ENCODE peak calls at places on chromosomes 13 and 19, in ten cellular contexts. Q is SK-N-SH, A is A549, H is lower leg skin, Y is NB4, T is psoas muscle, S is fibroblast of mammary gland, G is heart right ventricle, U is kidney, B is foreskin fibroblast. K is an unnamed sample.

GRCh38 chr19:17333611-17334413 is 843 bp downstream of the ANO8 start:
- DNase-seq in Q (no peak), H (no peak), G (no peak), B (peak; percentile 92), Y (peak; percentile 94), U (no peak), A (peak; percentile 67), S (peak; percentile 84), T (no peak), K (peak; percentile 81)

GRCh38 chr13:113926951-113927660 is 46.8 kb downstream of the C13orf46 start:
- DNase-seq in H (no peak), T (peak; percentile 79), A (no peak), B (peak; percentile 44), U (no peak), S (no peak), Y (no peak), G (peak; percentile 63), Q (peak; percentile 66), K (no peak)

GRCh38 chr13:22002893-22003292 is 332.0 kb downstream of the FGF9 start:
- DNase-seq in S (no peak), Q (no peak), T (no peak), Y (no peak), G (no peak), B (no peak), H (no peak), U (no peak), A (no peak), K (no peak)

GRCh38 chr13:102911336-102911735 is 65.5 kb downstream of the ERCC5 start:
- DNase-seq in H (no peak), G (no peak), A (no peak), U (no peak), Y (no peak), Q (no peak), S (no peak), T (no peak), B (no peak), K (no peak)

GRCh38 chr19:58380037-58380735 is 644 bp downstream of the ZNF837 start:
- DNase-seq in G (no peak), H (no peak), B (no peak), T (peak; percentile 22), S (peak; percentile 14), A (no peak), Y (peak; percentile 70), Q (no peak), U (no peak), K (no peak)

GRCh38 chr13:21453352-21454089 is 5.6 kb downstream of the ZDHHC20 start:
- DNase-seq in G (no peak), H (no peak), Y (peak; percentile 17), U (no peak), B (peak; percentile 14), S (peak; percentile 51), T (no peak), Q (no peak), A (no peak), K (no peak)

GRCh38 chr19:38318595-38319142 is 976 bp upstream of the KCNK6 start:
- DNase-seq in Y (no peak), G (peak; percentile 50), U (no peak), Q (no peak), S (no peak), T (no peak), H (no peak), B (no peak), A (no peak), K (peak; percentile 75)

GRCh38 chr19:15199219-15199651 is 1.6 kb downstream of the NOTCH3 start:
- DNase-seq in G (no peak), H (no peak), B (no peak), S (no peak), Q (no peak), T (no peak), A (no peak), Y (no peak), U (no peak), K (no peak)

GRCh38 chr13:74986609-74987008 is 495.4 kb downstream of the TBC1D4 start:
- DNase-seq in Y (no peak), U (no peak), S (no peak), A (no peak), B (no peak), T (no peak), G (no peak), Q (no peak), H (no peak), K (no peak)

GRCh38 chr13:26679411-26679810 is 81.2 kb downstream of the GPR12 start:
- DNase-seq in S (peak; percentile 73), Y (no peak), H (no peak), Q (no peak), A (no peak), T (no peak), B (peak; percentile 89), U (no peak), G (no peak), K (peak; percentile 52)

GRCh38 chr19:6686628-6686975 is 16.6 kb upstream of the TNFSF14 start:
- DNase-seq in G (no peak), U (peak; percentile 3), Q (no peak), S (no peak), A (no peak), H (no peak), B (no peak), Y (no peak), T (no peak), K (no peak)

GRCh38 chr13:23753523-23753922 is 135.7 kb downstream of the MIPEP start:
- DNase-seq in Y (no peak), H (no peak), Q (no peak), B (peak; percentile 71), A (peak; percentile 69), G (no peak), U (no peak), T (no peak), S (peak; percentile 45), K (peak; percentile 24)

GRCh38 chr13:71797487-71797886 is 69.5 kb downstream of the DACH1 start:
- DNase-seq in Q (no peak), A (no peak), T (no peak), B (no peak), G (no peak), S (no peak), Y (peak; percentile 23), H (no peak), U (no peak), K (no peak)

GRCh38 chr13:54383604-54384003 is 1355.0 kb downstream of the OLFM4 start:
- DNase-seq in S (no peak), U (no peak), Y (no peak), A (no peak), T (no peak), H (no peak), B (no peak), Q (no peak), G (no peak), K (no peak)

GRCh38 chr13:109431217-109431616 is 355.2 kb downstream of the IRS2 start:
- DNase-seq in Y (no peak), U (no peak), S (no peak), Q (no peak), H (no peak), G (no peak), B (no peak), T (no peak), A (no peak), K (no peak)

GRCh38 chr19:51735759-51736449 is 12.1 kb upstream of the HAS1 start:
- DNase-seq in U (no peak), T (peak; percentile 64), A (no peak), S (peak; percentile 98), G (no peak), Q (no peak), B (no peak), H (peak; percentile 42), Y (peak; percentile 96), K (peak; percentile 99)
- TF ChIP-seq CTCF in U (no peak), T (no peak), A (no peak), S (no peak), G (no peak), Q (no peak), B (no peak), H (no peak), Y (no peak), K (no peak)

DNA sequence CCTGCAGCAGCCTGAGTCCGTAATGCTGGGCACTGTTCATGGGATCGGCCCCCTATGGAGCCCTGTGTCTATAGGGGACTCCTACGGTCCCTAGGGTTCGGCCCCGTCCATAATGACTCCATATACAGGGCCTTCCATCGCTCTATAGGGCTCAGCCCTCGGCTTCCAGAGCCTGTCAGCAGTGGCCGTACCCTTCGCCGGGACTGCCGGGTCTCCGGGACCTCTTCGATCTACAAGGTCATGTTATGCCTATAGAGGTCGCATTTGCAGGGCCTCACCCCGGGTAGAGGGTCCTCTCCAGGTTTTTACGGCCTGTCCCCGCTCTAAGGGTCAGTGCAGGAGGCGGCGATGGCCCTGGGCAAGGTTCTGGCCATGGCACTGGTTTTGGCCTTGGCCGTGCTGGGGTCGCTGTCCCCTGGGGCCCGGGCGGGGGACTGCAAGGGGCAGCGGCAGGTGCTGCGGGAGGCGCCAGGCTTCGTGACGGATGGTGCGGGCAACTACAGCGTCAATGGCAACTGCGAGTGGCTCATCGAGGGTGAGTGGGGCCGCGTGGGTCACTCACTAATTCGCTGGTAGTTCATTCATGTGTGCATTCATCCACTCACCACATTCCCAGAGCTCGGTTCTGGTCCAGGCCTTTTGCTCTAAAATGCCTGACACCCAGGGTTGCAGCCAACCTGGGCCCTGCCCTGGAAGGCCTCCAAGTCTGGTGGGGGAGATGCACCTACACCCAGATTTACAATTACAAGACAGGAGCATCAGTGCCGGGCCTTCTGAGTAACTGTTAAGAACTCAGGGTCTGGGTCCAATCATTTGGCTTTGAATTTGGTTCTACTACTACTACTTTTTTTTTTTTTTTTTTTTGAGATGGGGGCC is 699 bp downstream of the MEGF8 start:
- DNase-seq in Q (peak; percentile 62), H (no peak), T (peak; percentile 68), S (no peak), B (peak; percentile 46), Y (peak; percentile 25), A (no peak), U (no peak), G (no peak), K (no peak)
- TF ChIP-seq CTCF in Q (peak; percentile 34), H (no peak), T (peak; percentile 9), S (no peak), B (no peak), Y (no peak), A (peak; percentile 43), U (no peak), G (no peak), K (no peak)

DNA sequence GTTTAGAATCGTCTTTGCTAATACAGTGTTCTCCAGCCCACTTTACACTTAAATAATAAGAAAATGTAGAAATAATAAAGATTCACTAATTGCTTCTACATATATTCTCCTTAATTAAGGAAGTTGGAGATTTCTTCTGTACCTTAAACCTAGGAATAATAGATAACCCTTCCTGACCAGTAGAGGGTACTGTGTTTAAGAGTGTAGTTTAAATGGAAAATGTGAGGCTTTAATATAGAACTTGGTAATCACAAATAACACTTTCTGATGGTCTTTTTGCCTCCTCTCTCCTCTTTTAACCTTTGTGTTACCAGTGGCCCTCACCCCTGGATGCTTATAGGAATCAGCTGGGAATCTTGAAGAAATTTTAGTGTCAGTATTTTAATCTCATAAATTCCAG is 20.7 kb downstream of the POMP start:
- DNase-seq in H (no peak), Q (no peak), B (peak; percentile 28), A (no peak), U (no peak), T (no peak), S (peak; percentile 33), Y (peak; percentile 27), G (no peak), K (peak; percentile 42)
- TF ChIP-seq CTCF in H (no peak), Q (peak; percentile 63), B (peak; percentile 38), A (peak; percentile 45), U (peak; percentile 1), T (peak; percentile 26), S (peak; percentile 42), Y (no peak), G (peak; percentile 34), K (peak; percentile 38)

DNA sequence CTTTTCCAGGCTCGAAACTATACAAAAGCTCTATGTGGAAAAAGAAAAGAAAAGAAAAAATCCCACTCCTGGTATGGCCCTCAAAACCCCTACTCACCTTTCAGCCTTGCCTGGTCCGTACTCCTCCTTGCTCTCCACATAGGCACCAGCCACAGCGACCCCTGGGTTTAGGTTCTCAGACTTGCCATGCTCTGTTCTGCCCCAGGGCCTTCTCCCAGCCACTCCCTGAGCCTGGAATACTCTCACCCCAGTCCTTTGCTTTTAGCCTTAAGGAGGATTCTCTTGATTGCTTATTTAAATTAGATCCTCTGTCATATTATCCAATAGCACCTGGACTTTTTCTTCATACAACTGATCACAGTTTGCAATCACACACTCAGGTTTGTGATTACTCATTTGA is 522.5 kb downstream of the DIAPH3 start:
- DNase-seq in Q (no peak), H (no peak), Y (no peak), S (no peak), B (no peak), A (no peak), T (no peak), U (no peak), G (no peak), K (no peak)
- TF ChIP-seq CTCF in Q (no peak), H (no peak), Y (no peak), S (no peak), B (no peak), A (no peak), T (no peak), U (no peak), G (no peak), K (no peak)

K was measured in cardiac fibroblast.